ENCODE peak calls at places on chromosomes 11 and 22, in four cellular contexts. R, L, F and U are unnamed samples.

GRCh38 chr11:46272816-46273427 is 4.5 kb upstream of the CREB3L1 start:
- DNase-seq in L (no peak), R (peak), F (no peak), U (peak)

GRCh38 chr11:17642370-17642769 is 77.0 kb upstream of the MYOD1 start:
- DNase-seq in L (no peak), F (no peak), R (no peak), U (no peak)

GRCh38 chr22:26852176-26852575 is 194.8 kb downstream of the MIAT start:
- DNase-seq in L (no peak), F (peak), R (no peak), U (no peak)

GRCh38 chr11:10350341-10350740 is 45.5 kb downstream of the ADM start:
- DNase-seq in F (peak), R (no peak), L (no peak), U (peak)

GRCh38 chr11:69209038-69209350 is 53.3 kb downstream of the SMIM38 start:
- DNase-seq in R (no peak), L (no peak), F (peak), U (no peak)

GRCh38 chr11:18466402-18466801 is 10.7 kb downstream of the LDHAL6A start:
- DNase-seq in L (no peak), F (no peak), R (no peak), U (no peak)

GRCh38 chr11:77171885-77172665 is 44.0 kb downstream of the MYO7A start:
- DNase-seq in F (peak), R (no peak), L (no peak), U (no peak)

GRCh38 chr11:16406226-16406625 is 49.9 kb upstream of the SOX6 start:
- DNase-seq in L (no peak), R (no peak), F (no peak), U (no peak)

GRCh38 chr11:78752528-78752927 is 177.9 kb upstream of the NARS2 start:
- DNase-seq in F (no peak), L (no peak), R (no peak), U (no peak)

GRCh38 chr11:44868021-44868420 is 82.7 kb downstream of the TP53I11 start:
- DNase-seq in L (no peak), R (no peak), F (no peak), U (no peak)

GRCh38 chr11:1075341-1075911 is 752 bp downstream of the MUC2 start:
- DNase-seq in F (peak), L (no peak), R (peak), U (no peak)

GRCh38 chr11:130300567-130300966 is 14.2 kb downstream of the ZBTB44 start:
- DNase-seq in F (no peak), L (no peak), R (no peak), U (no peak)

GRCh38 chr22:31616315-31616980 is 45.6 kb downstream of the PISD start:
- DNase-seq in F (peak), L (no peak), R (no peak), U (no peak)

GRCh38 chr11:19116315-19116970 is 525 bp upstream of the ZDHHC13 start:
- DNase-seq in L (no peak), R (no peak), F (peak), U (no peak)

GRCh38 chr22:31935961-31936635 is 8.2 kb upstream of the YWHAH start:
- DNase-seq in R (no peak), L (no peak), F (no peak), U (no peak)

GRCh38 chr11:122115520-122116343 is at the start of gene BLID:
- DNase-seq in L (no peak), F (no peak), R (peak), U (peak)

GRCh38 chr11:33147559-33147958 is 13.7 kb downstream of the CSTF3 start:
- DNase-seq in R (no peak), F (no peak), L (no peak), U (peak)

GRCh38 chr11:2105536-2105935 is 33.7 kb downstream of the IGF2 start:
- DNase-seq in F (no peak), R (no peak), L (no peak), U (no peak)

GRCh38 chr22:27247691-27248434 is 553.7 kb downstream of the MN1 start:
- DNase-seq in R (peak), F (no peak), L (no peak), U (no peak)

GRCh38 chr22:23579870-23580585 is at the start of gene IGLL1:
- DNase-seq in R (no peak), F (peak), L (no peak), U (no peak)

GRCh38 chr11:1744137-1744878 is 6.1 kb downstream of the IFITM10 start:
- DNase-seq in F (no peak), L (no peak), R (no peak), U (no peak)

GRCh38 chr22:32854351-32854804 is 52.9 kb downstream of the TIMP3 start:
- DNase-seq in R (no peak), F (no peak), L (no peak), U (no peak)

GRCh38 chr11:69003301-69003865 is 9.7 kb downstream of the MRGPRF start:
- DNase-seq in F (no peak), L (no peak), R (no peak), U (no peak)

GRCh38 chr22:37174964-37175363 is 13.1 kb downstream of the C1QTNF6 start:
- DNase-seq in R (no peak), L (no peak), F (no peak), U (no peak)

GRCh38 chr11:132357811-132358572 is 987.6 kb downstream of the NTM start:
- DNase-seq in F (no peak), R (no peak), L (no peak), U (no peak)

GRCh38 chr11:57567210-57567511 is 311 bp downstream of the UBE2L6 start:
- DNase-seq in F (no peak), R (no peak), L (no peak), U (no peak)

GRCh38 chr11:8097926-8098325 is 16.9 kb downstream of the TUB start:
- DNase-seq in F (no peak), L (no peak), R (no peak), U (no peak)

GRCh38 chr11:125451400-125452124 is 44.5 kb downstream of the FEZ1 start:
- DNase-seq in F (peak), L (no peak), R (no peak), U (peak)

GRCh38 chr22:49208768-49209252 is 618.9 kb downstream of the BRD1 start:
- DNase-seq in F (peak), R (peak), L (no peak), U (no peak)

GRCh38 chr22:45692549-45692948 is 20.9 kb downstream of the ATXN10 start:
- DNase-seq in F (no peak), R (no peak), L (no peak), U (peak)

GRCh38 chr11:16945671-16946469 is 68.3 kb downstream of the PLEKHA7 start:
- DNase-seq in R (no peak), F (peak), L (no peak), U (peak)

GRCh38 chr22:42957544-42957943 is 57.4 kb downstream of the PACSIN2 start:
- DNase-seq in R (no peak), L (no peak), F (no peak), U (no peak)